ENCODE peak calls at places on chromosomes 3 and 15, in four cellular contexts. N is CD8-positive, alpha-beta T cell; S is AG04449; M is AG10803. Z is an unnamed sample.

GRCh38 chr3:12273045-12273695 is 15.7 kb upstream of the PPARG start:
- DNase-seq in N (no peak), S (peak), M (peak), Z (no peak)

GRCh38 chr3:177452487-177452886 is 255.2 kb upstream of the TBL1XR1 start:
- DNase-seq in N (no peak), S (no peak), M (peak), Z (no peak)

GRCh38 chr15:97168704-97169475 is 791.6 kb upstream of the ARRDC4 start:
- DNase-seq in N (no peak), S (no peak), M (no peak), Z (no peak)

GRCh38 chr15:33735637-33736247 is 232.6 kb upstream of the CHRM5 start:
- DNase-seq in N (no peak), S (no peak), M (peak), Z (peak)

GRCh38 chr3:81216192-81216591 is 545.3 kb downstream of the GBE1 start:
- DNase-seq in N (no peak), S (no peak), M (peak), Z (no peak)

GRCh38 chr15:56812255-56812654 is 78.9 kb upstream of the ZNF280D start:
- DNase-seq in N (no peak), S (no peak), M (no peak), Z (no peak)

GRCh38 chr3:168049366-168049974 is 46.3 kb downstream of the GOLIM4 start:
- DNase-seq in N (no peak), S (no peak), M (peak), Z (no peak)

GRCh38 chr3:190983875-190984274 is 121.4 kb upstream of the GMNC start:
- DNase-seq in N (no peak), S (no peak), M (no peak), Z (no peak)

GRCh38 chr3:106332884-106333283 is 464.1 kb upstream of the CBLB start:
- DNase-seq in N (no peak), S (no peak), M (no peak), Z (no peak)

GRCh38 chr3:194688207-194688711 is 2.6 kb downstream of the FAM43A start:
- DNase-seq in N (peak), S (no peak), M (no peak), Z (no peak)
- H3K4me3 ChIP-seq in N (peak), S (peak), M (peak), Z (no peak)

GRCh38 chr3:71987089-71987735 is 202.3 kb upstream of the PROK2 start:
- DNase-seq in N (no peak), S (no peak), M (no peak), Z (peak)
- TF ChIP-seq CTCF in N (no peak), S (peak), M (peak), Z (peak)

GRCh38 chr3:182795383-182795782 is 2.1 kb downstream of the ATP11B start:
- DNase-seq in N (peak), S (no peak), M (peak), Z (no peak)
- H3K4me3 ChIP-seq in N (peak), S (peak), M (peak), Z (no peak)

GRCh38 chr3:33918357-33918756 is 119.9 kb downstream of the PDCD6IP start:
- DNase-seq in N (no peak), S (no peak), M (no peak), Z (no peak)

GRCh38 chr3:33920511-33920910 is 122.1 kb downstream of the PDCD6IP start:
- DNase-seq in N (no peak), S (no peak), M (no peak), Z (no peak)

GRCh38 chr3:33919312-33919711 is 120.9 kb downstream of the PDCD6IP start:
- DNase-seq in N (no peak), S (no peak), M (no peak), Z (no peak)

GRCh38 chr3:33919721-33920120 is 121.3 kb downstream of the PDCD6IP start:
- DNase-seq in N (no peak), S (no peak), M (no peak), Z (no peak)

GRCh38 chr3:33921608-33922007 is 123.2 kb downstream of the PDCD6IP start:
- DNase-seq in N (no peak), S (no peak), M (no peak), Z (no peak)
- TF ChIP-seq CTCF in N (no peak), S (no peak), M (no peak), Z (no peak)

GRCh38 chr15:77819271-77819806 is 186.6 kb upstream of the LINGO1 start:
- DNase-seq in N (no peak), S (no peak), M (no peak), Z (no peak)

GRCh38 chr15:77818484-77819270 is 186.0 kb upstream of the LINGO1 start:
- DNase-seq in N (no peak), S (no peak), M (no peak), Z (no peak)

GRCh38 chr15:77821959-77822256 is 189.2 kb upstream of the LINGO1 start:
- DNase-seq in N (no peak), S (no peak), M (no peak), Z (no peak)

GRCh38 chr15:77821188-77821958 is 188.7 kb upstream of the LINGO1 start:
- DNase-seq in N (no peak), S (no peak), M (peak), Z (peak)

GRCh38 chr15:77819841-77820728 is 187.4 kb upstream of the LINGO1 start:
- DNase-seq in N (no peak), S (no peak), M (no peak), Z (peak)
- H3K4me3 ChIP-seq in N (no peak), S (no peak), M (no peak), Z (peak)

GRCh38 chr3:23835087-23835486 is 29.3 kb downstream of the UBE2E1 start:
- DNase-seq in N (no peak), S (no peak), M (no peak), Z (no peak)

GRCh38 chr3:23836536-23837230 is 30.9 kb downstream of the UBE2E1 start:
- DNase-seq in N (no peak), S (no peak), M (no peak), Z (no peak)

GRCh38 chr3:23835807-23836206 is 30.1 kb downstream of the UBE2E1 start:
- DNase-seq in N (no peak), S (no peak), M (no peak), Z (no peak)

GRCh38 chr3:23832523-23832922 is 26.8 kb downstream of the UBE2E1 start:
- DNase-seq in N (no peak), S (no peak), M (no peak), Z (no peak)

GRCh38 chr3:23834082-23834870 is 28.5 kb downstream of the UBE2E1 start:
- DNase-seq in N (no peak), S (no peak), M (no peak), Z (no peak)
- TF ChIP-seq CTCF in N (no peak), S (no peak), M (peak), Z (no peak)

GRCh38 chr3:149332781-149333517 is 487 bp downstream of the TM4SF18 start:
- DNase-seq in N (no peak), S (no peak), M (no peak), Z (no peak)
- H3K4me3 ChIP-seq in N (no peak), S (no peak), M (no peak), Z (no peak)

Z was measured in Caco-2.